ENCODE peak calls at places on chromosome 14, in eight cellular contexts. T, K, P, B, O, N, G and I are unnamed samples.

GRCh38 chr14:104895207-104895785 is 29.4 kb upstream of the PLD4 start:
- DNase-seq in T (no peak), K (no peak), P (no peak), B (no peak), O (no peak), N (no peak), G (no peak), I (peak; percentile 0)

GRCh38 chr14:97368900-97369564 is 571.9 kb downstream of the VRK1 start:
- DNase-seq in T (no peak), K (no peak), P (no peak), B (no peak), O (no peak), N (no peak), G (no peak), I (no peak)

GRCh38 chr14:47555333-47555732 is 120.1 kb downstream of the MDGA2 start:
- DNase-seq in T (peak; percentile 17), K (no peak), P (no peak), B (no peak), O (no peak), N (no peak), G (no peak), I (no peak)

GRCh38 chr14:74619672-74620131 is 7.7 kb upstream of the LTBP2 start:
- DNase-seq in T (peak; percentile 99), K (peak; percentile 98), P (peak; percentile 96), B (peak; percentile 63), O (peak; percentile 73), N (no peak), G (peak; percentile 90), I (no peak)

GRCh38 chr14:87745507-87746118 is 247.4 kb downstream of the GALC start:
- DNase-seq in T (peak; percentile 18), K (peak; percentile 25), P (no peak), B (peak; percentile 23), O (peak; percentile 41), N (peak; percentile 54), G (no peak), I (peak; percentile 35)

GRCh38 chr14:53668861-53669260 is 287.8 kb downstream of the BMP4 start:
- DNase-seq in T (peak; percentile 60), K (peak; percentile 9), P (peak; percentile 5), B (no peak), O (peak; percentile 3), N (no peak), G (no peak), I (no peak)

GRCh38 chr14:73787760-73788508 is 63.7 kb upstream of the PTGR2 start:
- DNase-seq in T (peak; percentile 34), K (peak; percentile 57), P (no peak), B (no peak), O (peak; percentile 56), N (no peak), G (no peak), I (peak; percentile 60)

GRCh38 chr14:75282166-75282547 is 3.5 kb downstream of the FOS start:
- DNase-seq in T (peak; percentile 18), K (peak; percentile 91), P (no peak), B (no peak), O (peak; percentile 23), N (no peak), G (no peak), I (no peak)

GRCh38 chr14:77026166-77026929 is 2.2 kb downstream of the IRF2BPL start:
- DNase-seq in T (peak; percentile 39), K (peak; percentile 62), P (no peak), B (no peak), O (peak; percentile 59), N (peak; percentile 39), G (no peak), I (no peak)

GRCh38 chr14:63614964-63615363 is 26.7 kb downstream of the WDR89 start:
- DNase-seq in T (peak; percentile 41), K (peak; percentile 83), P (no peak), B (no peak), O (no peak), N (no peak), G (no peak), I (no peak)

GRCh38 chr14:32230695-32231280 is 27.7 kb upstream of the RNU6-8 start:
- DNase-seq in T (peak; percentile 94), K (peak; percentile 47), P (peak; percentile 86), B (no peak), O (peak; percentile 64), N (no peak), G (no peak), I (no peak)

GRCh38 chr14:99174081-99174851 is 97.7 kb downstream of the BCL11B start:
- DNase-seq in T (no peak), K (no peak), P (no peak), B (no peak), O (no peak), N (no peak), G (no peak), I (no peak)

GRCh38 chr14:104659764-104660523 is 29.5 kb upstream of the INF2 start:
- DNase-seq in T (no peak), K (no peak), P (no peak), B (no peak), O (no peak), N (peak; percentile 24), G (no peak), I (peak; percentile 74)

GRCh38 chr14:31395119-31395518 is 25.2 kb downstream of the HEATR5A start:
- DNase-seq in T (no peak), K (no peak), P (no peak), B (no peak), O (no peak), N (no peak), G (no peak), I (no peak)

GRCh38 chr14:73886449-73887115 is at the start of gene ZNF410:
- DNase-seq in T (peak; percentile 96), K (peak; percentile 99), P (peak; percentile 90), B (peak; percentile 90), O (peak; percentile 98), N (peak; percentile 95), G (peak; percentile 83), I (peak; percentile 97)

GRCh38 chr14:100872241-100872640 is 31.3 kb downstream of the RTL1 start:
- DNase-seq in T (peak; percentile 32), K (no peak), P (no peak), B (no peak), O (no peak), N (no peak), G (no peak), I (no peak)

GRCh38 chr14:54929556-54929955 is 26.9 kb upstream of the GCH1 start:
- DNase-seq in T (no peak), K (no peak), P (no peak), B (no peak), O (no peak), N (no peak), G (no peak), I (no peak)

GRCh38 chr14:105343194-105343593 is 28.6 kb downstream of the PACS2 start:
- DNase-seq in T (no peak), K (no peak), P (no peak), B (peak; percentile 31), O (no peak), N (no peak), G (no peak), I (no peak)

GRCh38 chr14:105890474-105891220 is 364.3 kb downstream of the TMEM121 start:
- DNase-seq in T (no peak), K (no peak), P (no peak), B (no peak), O (no peak), N (no peak), G (no peak), I (no peak)

GRCh38 chr14:24135584-24135833 is 485 bp upstream of the PSME1 start:
- DNase-seq in T (no peak), K (no peak), P (no peak), B (no peak), O (no peak), N (no peak), G (no peak), I (peak; percentile 26)

GRCh38 chr14:55188686-55189295 is 2.6 kb downstream of the DLGAP5 start:
- DNase-seq in T (peak; percentile 33), K (peak; percentile 24), P (no peak), B (no peak), O (no peak), N (no peak), G (no peak), I (no peak)

GRCh38 chr14:95174184-95174804 is 17.0 kb upstream of the DICER1 start:
- DNase-seq in T (no peak), K (peak; percentile 49), P (no peak), B (no peak), O (no peak), N (no peak), G (no peak), I (no peak)
- TF ChIP-seq CTCF in T (peak; percentile 10), K (peak; percentile 20), P (no peak), B (no peak), O (peak; percentile 19), N (peak; percentile 34), G (no peak), I (no peak)

GRCh38 chr14:91403069-91403600 is 14.5 kb downstream of the CCDC88C start:
- DNase-seq in T (no peak), K (no peak), P (no peak), B (no peak), O (no peak), N (no peak), G (no peak), I (no peak)
- H3K4me3 ChIP-seq in T (no peak overlapping the region), K (no peak overlapping the region), P (no peak overlapping the region), B (no peak overlapping the region), O (no peak overlapping the region), N (no peak overlapping the region), G (no peak overlapping the region), I (no peak overlapping the region)

DNA sequence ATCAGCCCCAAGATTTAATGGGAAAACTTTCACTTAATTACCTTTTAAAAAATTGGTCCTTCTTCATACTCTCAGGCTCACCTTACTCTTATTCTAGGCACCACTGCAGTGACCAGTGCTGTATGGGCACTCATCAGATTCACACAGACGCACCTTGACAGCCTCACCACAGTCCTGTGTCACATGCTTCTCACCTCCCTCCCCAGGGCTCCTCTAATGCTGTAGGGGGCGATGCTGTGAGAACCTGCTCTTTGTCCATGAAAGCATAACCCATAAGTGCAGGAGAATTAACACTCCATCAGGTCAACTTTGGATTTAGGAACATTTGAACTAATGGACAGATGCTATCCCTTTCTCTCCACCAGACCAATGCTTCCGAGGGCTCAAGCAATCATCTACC is 13.9 kb upstream of the PPP4R3A start:
- DNase-seq in T (no peak), K (no peak), P (no peak), B (no peak), O (no peak), N (no peak), G (no peak), I (no peak)
- TF ChIP-seq CTCF in T (no peak), K (no peak), P (no peak), B (no peak), O (no peak), N (no peak), G (no peak), I (no peak)

GRCh38 chr14:67622675-67623074 is 3.0 kb downstream of the ARG2 start:
- DNase-seq in T (peak; percentile 79), K (peak; percentile 90), P (peak; percentile 35), B (peak; percentile 85), O (peak; percentile 59), N (peak; percentile 86), G (no peak), I (no peak)

GRCh38 chr14:67623114-67623513 is 3.4 kb downstream of the ARG2 start:
- DNase-seq in T (peak; percentile 42), K (peak; percentile 45), P (no peak), B (peak; percentile 70), O (peak; percentile 90), N (no peak), G (no peak), I (no peak)

GRCh38 chr14:67620217-67620789 is 583 bp downstream of the ARG2 start:
- DNase-seq in T (no peak), K (no peak), P (no peak), B (no peak), O (peak; percentile 33), N (peak; percentile 63), G (no peak), I (no peak)

GRCh38 chr14:67618617-67619063 is 1.1 kb upstream of the ARG2 start:
- DNase-seq in T (peak; percentile 63), K (peak; percentile 92), P (peak; percentile 37), B (peak; percentile 75), O (peak; percentile 62), N (peak; percentile 75), G (no peak), I (peak; percentile 72)

GRCh38 chr14:67619446-67620216 is at the start of gene ARG2:
- DNase-seq in T (peak; percentile 85), K (peak; percentile 95), P (peak; percentile 41), B (peak; percentile 95), O (peak; percentile 95), N (peak; percentile 98), G (peak; percentile 95), I (peak; percentile 96)
- H3K4me3 ChIP-seq in T (peak within 1 kb of the TSS; percentile 70), K (peak within 1 kb of the TSS; percentile 63), P (peak within 1 kb of the TSS; percentile 63), B (peak within 1 kb of the TSS; percentile 81), O (peak within 1 kb of the TSS; percentile 73), N (peak within 1 kb of the TSS; percentile 60), G (peak within 1 kb of the TSS; percentile 84), I (peak within 1 kb of the TSS; percentile 76)